ENCODE peak calls at places on chromosomes 11 and 22, in four cellular contexts. Q is A549, E is H1, J is HCT116. K is an unnamed sample.

GRCh38 chr11:120324932-120325810 is at the start of gene TLCD5:
- DNase-seq in E (peak; percentile 70), Q (peak; percentile 49), J (peak; percentile 54), K (no peak)

GRCh38 chr11:118618115-118618990 is 10.9 kb downstream of the PHLDB1 start:
- DNase-seq in Q (no peak), J (no peak), E (no peak), K (no peak)

GRCh38 chr11:23875407-23875950 is 621.4 kb upstream of the LUZP2 start:
- DNase-seq in E (no peak), Q (no peak), J (no peak), K (no peak)

GRCh38 chr22:47163876-47164513 is 401.5 kb downstream of the TBC1D22A start:
- DNase-seq in J (no peak), E (no peak), Q (no peak), K (no peak)

GRCh38 chr11:81174646-81175330 is 1558.9 kb downstream of the FAM181B start:
- DNase-seq in E (no peak), Q (no peak), J (no peak), K (no peak)

GRCh38 chr11:94897330-94897768 is 76.0 kb downstream of the CWC15 start:
- DNase-seq in J (peak; percentile 47), Q (peak; percentile 10), E (no peak), K (peak; percentile 62)

GRCh38 chr11:14386895-14387480 is 28.0 kb upstream of the RRAS2 start:
- DNase-seq in J (no peak), Q (no peak), E (peak; percentile 15), K (no peak)

GRCh38 chr11:19259487-19260345 is 19.0 kb upstream of the E2F8 start:
- DNase-seq in Q (peak; percentile 40), J (peak; percentile 24), E (no peak), K (peak; percentile 64)

GRCh38 chr11:63667993-63668392 is 3.2 kb downstream of the ATL3 start:
- DNase-seq in J (peak; percentile 68), Q (peak; percentile 60), E (no peak), K (no peak)

GRCh38 chr11:105968021-105968697 is 53.9 kb downstream of the MSANTD4 start:
- DNase-seq in Q (no peak), J (no peak), E (no peak), K (no peak)

GRCh38 chr22:23240639-23241389 is 60.5 kb downstream of the BCR start:
- DNase-seq in Q (peak; percentile 7), J (no peak), E (no peak), K (peak; percentile 40)

GRCh38 chr22:20728523-20729190 is 45.3 kb upstream of the SERPIND1 start:
- DNase-seq in J (no peak), Q (no peak), E (no peak), K (no peak)

GRCh38 chr11:119727523-119728081 is 1.4 kb downstream of the NECTIN1 start:
- DNase-seq in E (no peak), J (no peak), Q (peak; percentile 51), K (peak; percentile 42)

GRCh38 chr11:125410091-125410490 is 86.0 kb downstream of the FEZ1 start:
- DNase-seq in E (no peak), Q (no peak), J (no peak), K (no peak)

GRCh38 chr22:20418211-20418788 is 19.3 kb downstream of the SCARF2 start:
- DNase-seq in Q (peak; percentile 52), E (no peak), J (peak; percentile 63), K (peak; percentile 63)

GRCh38 chr11:134586726-134587125 is 174.7 kb upstream of the B3GAT1 start:
- DNase-seq in E (no peak), Q (no peak), J (no peak), K (no peak)

GRCh38 chr22:48391820-48392219 is 1435.9 kb downstream of the BRD1 start:
- DNase-seq in Q (no peak), J (no peak), E (no peak), K (no peak)

GRCh38 chr11:70854201-70854600 is 398.2 kb downstream of the SHANK2 start:
- DNase-seq in Q (no peak), E (no peak), J (no peak), K (no peak)

GRCh38 chr11:65126624-65127274 is 4.6 kb downstream of the MRPL49 start:
- DNase-seq in J (no peak), E (no peak), Q (no peak), K (peak; percentile 4)

GRCh38 chr11:70786021-70786665 is 387.8 kb downstream of the CTTN start:
- DNase-seq in Q (no peak), E (no peak), J (no peak), K (no peak)

GRCh38 chr11:14585438-14585837 is 58.2 kb upstream of the PDE3B start:
- DNase-seq in J (no peak), Q (no peak), E (no peak), K (no peak)

GRCh38 chr22:48738204-48738980 is 1089.3 kb downstream of the BRD1 start:
- DNase-seq in J (no peak), E (no peak), Q (no peak), K (no peak)

GRCh38 chr11:61281581-61282250 is 13.4 kb downstream of the VWCE start:
- DNase-seq in Q (peak; percentile 65), E (peak; percentile 62), J (peak; percentile 32), K (peak; percentile 34)

GRCh38 chr11:45657496-45658260 is 7.7 kb downstream of the CHST1 start:
- DNase-seq in E (no peak), J (no peak), Q (no peak), K (no peak)

GRCh38 chr22:34608716-34609115 is 457.2 kb upstream of the ISX start:
- DNase-seq in Q (no peak), J (no peak), E (no peak), K (no peak)

DNA sequence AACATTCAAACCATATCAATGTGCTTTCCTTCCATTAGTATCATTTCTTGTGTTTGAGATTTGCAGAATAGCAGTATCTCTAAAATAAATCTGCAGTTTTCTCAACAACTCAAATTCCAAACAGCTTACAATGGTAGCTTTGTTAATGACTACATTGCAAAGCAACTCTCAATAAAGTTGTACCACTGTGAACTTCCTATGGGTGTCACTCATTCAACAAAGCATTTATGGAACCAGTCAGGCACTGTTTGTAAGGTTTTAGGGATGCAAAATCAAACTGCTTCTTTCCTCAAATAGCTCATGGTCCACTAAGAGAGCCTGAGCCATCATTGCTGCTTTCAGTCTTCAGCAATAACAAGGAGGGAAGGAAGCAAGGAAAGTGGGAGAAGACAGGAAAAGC is 91.0 kb downstream of the CCDC83 start:
- DNase-seq in E (no peak), J (no peak), Q (no peak), K (no peak)
- TF ChIP-seq CTCF in E (no peak), J (no peak), Q (no peak), K (no peak)

GRCh38 chr11:73139476-73140198 is 2.5 kb downstream of the FCHSD2 start:
- DNase-seq in E (no peak), Q (no peak), J (no peak), K (no peak)

GRCh38 chr11:73141031-73141308 is 1.1 kb downstream of the FCHSD2 start:
- DNase-seq in E (no peak), Q (peak; percentile 29), J (no peak), K (no peak)

GRCh38 chr11:73141309-73142127 is 600 bp downstream of the FCHSD2 start:
- DNase-seq in E (no peak), J (peak; percentile 13), Q (peak; percentile 56), K (peak; percentile 93)

GRCh38 chr11:73142128-73142377 is at the start of gene FCHSD2:
- DNase-seq in Q (no peak), J (no peak), E (no peak), K (no peak)

DNA sequence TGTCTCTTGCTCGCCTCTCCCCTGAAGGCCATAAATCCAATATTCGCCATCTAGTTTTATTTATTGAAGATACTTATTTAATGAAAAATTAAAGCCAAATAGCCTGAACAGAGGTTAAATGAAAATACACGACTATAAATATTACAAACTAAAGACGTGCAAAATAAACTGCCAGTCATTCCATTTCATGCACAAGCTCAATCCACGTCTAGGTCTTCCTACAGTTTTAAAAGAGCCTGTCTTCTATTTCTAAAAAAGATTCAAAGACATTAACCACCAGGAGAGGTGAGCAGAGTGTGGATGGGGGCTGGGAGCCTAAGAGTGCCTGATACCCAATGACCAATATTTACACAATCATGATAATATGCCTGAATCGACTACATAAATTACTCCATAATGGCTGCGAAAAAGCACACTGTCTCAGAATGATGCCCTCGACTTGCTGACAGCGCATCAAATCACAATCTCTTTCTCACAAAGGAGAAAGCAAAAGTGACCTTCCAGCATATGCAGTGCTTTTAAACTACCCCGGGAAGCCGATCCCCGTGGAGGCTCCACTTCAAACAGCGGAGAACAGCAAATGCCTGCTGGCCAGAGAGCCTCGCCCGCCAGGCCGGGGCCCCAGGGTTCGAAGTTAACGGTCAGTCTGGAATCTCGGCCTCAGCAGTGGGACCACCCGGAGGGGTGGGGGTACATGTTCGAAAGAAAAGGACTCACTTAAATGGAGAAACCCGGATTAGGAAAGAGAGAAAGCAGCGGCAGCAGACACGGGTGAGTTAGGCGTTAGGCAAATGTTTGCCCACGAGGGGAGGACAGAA is 1.7 kb downstream of the FCHSD2 start:
- DNase-seq in Q (peak; percentile 56), E (no peak), J (no peak), K (peak; percentile 43)
- H3K4me3 ChIP-seq in Q (peak overlapping the region; percentile 97), E (peak overlapping the region; percentile 69), J (peak overlapping the region; percentile 84), K (peak overlapping the region; percentile 91)

GRCh38 chr11:3051435-3052108 is 5.7 kb downstream of the CARS1 start:
- DNase-seq in Q (no peak), E (no peak), J (no peak), K (peak; percentile 38)

GRCh38 chr11:3052567-3052966 is 4.7 kb downstream of the CARS1 start:
- DNase-seq in Q (no peak), E (no peak), J (no peak), K (no peak)

GRCh38 chr11:3050386-3051325 is 6.6 kb downstream of the CARS1 start:
- DNase-seq in Q (no peak), E (no peak), J (no peak), K (no peak)

GRCh38 chr11:3049430-3050243 is 7.6 kb downstream of the CARS1 start:
- DNase-seq in Q (peak; percentile 90), E (no peak), J (peak; percentile 35), K (peak; percentile 95)

DNA sequence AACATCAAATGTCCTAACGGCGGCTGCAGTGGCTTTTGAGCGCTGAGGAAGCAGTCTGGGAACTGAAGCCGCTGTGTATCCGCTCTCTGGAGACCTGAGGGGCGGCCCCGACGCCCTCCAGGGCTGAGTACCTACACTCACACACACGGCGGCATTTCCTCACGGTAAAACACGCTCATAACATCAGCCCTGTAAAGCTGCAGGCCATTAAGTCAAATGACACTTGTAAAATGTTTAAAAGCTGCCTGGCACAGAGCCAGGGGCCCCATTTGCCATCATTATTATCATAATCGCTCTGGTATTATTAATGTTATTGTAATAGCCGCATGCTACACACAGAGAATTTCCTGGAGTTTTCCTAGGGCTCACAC is 5.1 kb downstream of the CARS1 start:
- DNase-seq in J (no peak), E (no peak), Q (no peak), K (no peak)
- TF ChIP-seq MAX in J (no peak), E (no peak), Q (no peak), K (no peak)

GRCh38 chr22:44328326-44328725 is 15.6 kb upstream of the SHISAL1 start:
- DNase-seq in J (no peak), E (no peak), Q (no peak), K (no peak)

GRCh38 chr22:44328762-44329161 is 16.0 kb upstream of the SHISAL1 start:
- DNase-seq in J (no peak), Q (no peak), E (no peak), K (no peak)

GRCh38 chr22:44326549-44326881 is 13.8 kb upstream of the SHISAL1 start:
- DNase-seq in J (no peak), E (no peak), Q (no peak), K (no peak)

GRCh38 chr22:44329179-44329796 is 16.5 kb upstream of the SHISAL1 start:
- DNase-seq in J (no peak), Q (no peak), E (no peak), K (peak; percentile 63)

GRCh38 chr22:44325718-44326548 is 13.2 kb upstream of the SHISAL1 start:
- DNase-seq in J (no peak), E (no peak), Q (no peak), K (no peak)
- TF ChIP-seq CTCF in J (no peak), E (no peak), Q (no peak), K (no peak)

GRCh38 chr11:8809605-8810272 is 101.2 kb upstream of the AKIP1 start:
- DNase-seq in Q (no peak), J (no peak), E (no peak), K (no peak)
- H3K4me3 ChIP-seq in Q (no peak overlapping the region), J (no peak overlapping the region), E (peak overlapping the region; percentile 55), K (no peak overlapping the region)

K was measured in NB4.